ENCODE peak calls at places on chromosomes 1 and 21, in seven cellular contexts. F is heart right ventricle; G is uterus; W is CD8-positive, alpha-beta T cell; T is PC-9; M is IMR-90; Z is lung. Y is an unnamed sample.

GRCh38 chr1:230112131-230112701 is 45.2 kb downstream of the GALNT2 start:
- DNase-seq in F (no peak), G (no peak), W (no peak), T (no peak), M (peak; percentile 21), Z (peak; percentile 49), Y (peak; percentile 61)

GRCh38 chr1:240499012-240499411 is 112.9 kb downstream of the GREM2 start:
- DNase-seq in F (no peak), G (no peak), W (no peak), T (no peak), M (peak; percentile 76), Z (no peak), Y (no peak)

GRCh38 chr1:162381383-162381782 is at the start of gene C1orf226:
- DNase-seq in F (no peak), G (no peak), W (no peak), T (peak; percentile 37), M (no peak), Z (no peak), Y (peak; percentile 14)

GRCh38 chr1:167717351-167717750 is 4.4 kb upstream of the MPZL1 start:
- DNase-seq in F (no peak), G (no peak), W (no peak), T (no peak), M (peak; percentile 64), Z (no peak), Y (no peak)

GRCh38 chr1:160030657-160031367 is 978 bp downstream of the PIGM start:
- DNase-seq in F (peak; percentile 9), G (no peak), W (no peak), T (no peak), M (no peak), Z (no peak), Y (no peak)

GRCh38 chr1:94009304-94009703 is 100.1 kb upstream of the GCLM start:
- DNase-seq in F (no peak), G (no peak), W (no peak), T (no peak), M (no peak), Z (no peak), Y (no peak)

GRCh38 chr1:110541996-110542395 is 23.0 kb upstream of the KCNA10 start:
- DNase-seq in F (no peak), G (no peak), W (no peak), T (no peak), M (no peak), Z (no peak), Y (no peak)

GRCh38 chr1:27372022-27372807 is 2.4 kb downstream of the FCN3 start:
- DNase-seq in F (no peak), G (no peak), W (no peak), T (no peak), M (no peak), Z (no peak), Y (no peak)

GRCh38 chr1:24540051-24540905 is 15.6 kb upstream of the NCMAP start:
- DNase-seq in F (no peak), G (no peak), W (no peak), T (no peak), M (no peak), Z (no peak), Y (no peak)

GRCh38 chr1:221274373-221274772 is 395.1 kb downstream of the HLX start:
- DNase-seq in F (no peak), G (no peak), W (no peak), T (no peak), M (no peak), Z (no peak), Y (no peak)

GRCh38 chr1:188514917-188515316 is 1686.2 kb downstream of the PLA2G4A start:
- DNase-seq in F (no peak), G (no peak), W (no peak), T (no peak), M (no peak), Z (no peak), Y (no peak)

GRCh38 chr1:222329493-222330045 is 218.3 kb downstream of the HHIPL2 start:
- DNase-seq in F (no peak), G (no peak), W (no peak), T (no peak), M (no peak), Z (no peak), Y (no peak)

GRCh38 chr21:17931080-17931479 is 111.9 kb upstream of the C21orf91 start:
- DNase-seq in F (no peak), G (no peak), W (no peak), T (no peak), M (no peak), Z (no peak), Y (no peak)

GRCh38 chr21:26447932-26448331 is 125.2 kb downstream of the CYYR1 start:
- DNase-seq in F (no peak), G (no peak), W (no peak), T (no peak), M (no peak), Z (no peak), Y (no peak)

GRCh38 chr1:107572674-107573205 is 392.2 kb downstream of the VAV3 start:
- DNase-seq in F (no peak), G (peak; percentile 79), W (no peak), T (no peak), M (peak; percentile 31), Z (no peak), Y (no peak)

GRCh38 chr1:83097715-83098613 is 901.0 kb downstream of the TTLL7 start:
- DNase-seq in F (no peak), G (no peak), W (no peak), T (no peak), M (no peak), Z (no peak), Y (no peak)

GRCh38 chr1:89842547-89843278 is 21.9 kb downstream of the LRRC8D start:
- DNase-seq in F (no peak), G (no peak), W (no peak), T (no peak), M (peak; percentile 57), Z (no peak), Y (no peak)

GRCh38 chr1:31805318-31805717 is 10.5 kb downstream of the SPOCD1 start:
- DNase-seq in F (no peak), G (no peak), W (no peak), T (no peak), M (no peak), Z (no peak), Y (peak; percentile 12)

DNA sequence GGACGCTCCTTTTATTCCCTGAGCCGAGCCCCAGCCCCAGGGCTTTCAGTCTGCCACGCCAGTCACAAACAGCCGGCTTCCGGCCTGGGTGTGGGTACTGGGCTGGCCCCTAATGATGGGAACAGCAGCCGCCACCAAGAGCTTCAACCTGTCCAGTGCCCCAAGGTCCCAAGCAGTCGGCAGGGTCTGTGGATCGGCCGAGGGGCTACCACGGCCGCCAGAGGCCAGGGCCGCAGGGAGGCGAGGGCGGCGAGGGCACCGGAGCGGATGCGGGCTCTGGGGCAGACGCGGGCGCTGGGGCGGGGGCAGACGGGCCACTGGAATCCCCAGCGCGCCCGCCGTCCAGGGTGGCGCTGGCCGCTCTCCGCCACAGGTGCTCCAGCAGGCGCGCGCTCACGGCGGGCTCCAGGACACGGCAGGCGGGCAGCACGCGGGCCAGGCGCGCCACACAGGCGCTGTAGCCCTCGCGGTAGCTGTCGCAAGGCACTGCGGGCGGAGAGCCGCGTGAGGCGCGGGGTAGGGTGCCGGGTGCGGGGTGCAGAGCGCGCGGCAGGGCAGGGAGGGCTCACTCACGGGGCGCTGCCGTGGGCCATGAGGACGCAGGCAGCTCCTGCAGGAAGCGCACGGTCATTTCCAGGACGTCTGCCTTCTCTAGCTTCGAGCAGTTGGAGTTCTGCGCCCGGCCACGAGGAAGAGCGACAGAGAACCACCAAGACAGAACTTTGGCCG is 887 bp downstream of the HES2 start:
- DNase-seq in F (no peak), G (no peak), W (no peak), T (no peak), M (no peak), Z (no peak), Y (no peak)
- H3K27me3 ChIP-seq in F (peaks cover 100% of the 10 kb centered on the region), G (peaks cover 36% of the 10 kb centered on the region), W (peaks cover 73% of the 10 kb centered on the region), T (peaks cover 2% of the 10 kb centered on the region), M (peaks cover 78% of the 10 kb centered on the region), Z (peaks cover 6% of the 10 kb centered on the region), Y (peaks cover 93% of the 10 kb centered on the region)

DNA sequence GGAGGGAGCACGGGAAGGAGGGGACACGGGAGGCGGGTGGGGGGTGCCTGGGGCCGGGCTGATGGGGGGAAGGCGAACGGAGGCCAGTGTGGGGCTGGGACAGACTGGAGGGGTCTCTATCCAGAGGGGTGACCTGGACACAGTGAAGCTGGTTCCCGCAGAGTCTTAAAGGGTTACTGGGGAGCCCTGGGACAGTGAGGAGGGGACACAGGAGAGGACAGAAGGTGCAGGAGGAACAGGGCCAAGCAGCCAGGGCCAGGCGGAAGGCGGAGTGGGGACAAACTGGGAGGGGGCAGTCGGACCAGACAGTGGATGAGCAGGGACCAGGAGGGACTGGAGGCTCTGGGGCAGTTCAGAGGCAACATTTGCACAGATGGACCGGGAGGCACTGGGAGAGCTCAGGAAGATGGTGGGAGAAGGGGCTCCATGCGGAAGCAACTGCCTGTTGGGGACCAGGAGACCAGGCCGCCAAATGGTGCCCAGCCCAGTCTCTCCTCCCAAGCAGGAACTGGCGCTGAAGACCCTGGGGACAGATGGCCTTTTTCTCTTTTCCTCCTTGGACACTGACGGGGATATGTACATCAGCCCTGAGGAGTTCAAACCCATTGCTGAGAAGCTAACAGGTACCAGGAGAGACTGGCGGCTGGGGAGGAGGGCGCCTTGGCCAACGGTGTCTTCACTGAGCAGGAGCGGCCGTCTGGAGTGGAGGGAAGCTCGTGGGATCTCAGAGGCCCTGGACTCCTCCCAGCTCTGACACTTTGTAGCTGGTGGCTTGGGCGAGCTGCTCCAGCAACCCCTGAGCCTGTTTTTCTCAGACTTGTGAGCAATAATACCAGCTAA is 765 bp downstream of the SELENON start:
- DNase-seq in F (no peak), G (no peak), W (no peak), T (no peak), M (no peak), Z (no peak), Y (peak; percentile 59)
- H3K4me3 ChIP-seq in F (peak overlapping the region; percentile 67), G (peak overlapping the region; percentile 69), W (peak overlapping the region; percentile 44), T (peak overlapping the region; percentile 57), M (peak overlapping the region; percentile 87), Z (peak overlapping the region; percentile 70), Y (peak overlapping the region; percentile 44)

GRCh38 chr1:158611916-158612315 is 6.8 kb downstream of the OR10Z1 start:
- DNase-seq in F (no peak), G (no peak), W (no peak), T (no peak), M (no peak), Z (no peak), Y (no peak)
- H3K9me3 ChIP-seq in F (no peaks in the 10 kb centered on the region), G (no peaks in the 10 kb centered on the region), W (no peaks in the 10 kb centered on the region), T (no peaks in the 10 kb centered on the region), M (no peaks in the 10 kb centered on the region), Z (no peaks in the 10 kb centered on the region), Y (no peaks in the 10 kb centered on the region)

DNA sequence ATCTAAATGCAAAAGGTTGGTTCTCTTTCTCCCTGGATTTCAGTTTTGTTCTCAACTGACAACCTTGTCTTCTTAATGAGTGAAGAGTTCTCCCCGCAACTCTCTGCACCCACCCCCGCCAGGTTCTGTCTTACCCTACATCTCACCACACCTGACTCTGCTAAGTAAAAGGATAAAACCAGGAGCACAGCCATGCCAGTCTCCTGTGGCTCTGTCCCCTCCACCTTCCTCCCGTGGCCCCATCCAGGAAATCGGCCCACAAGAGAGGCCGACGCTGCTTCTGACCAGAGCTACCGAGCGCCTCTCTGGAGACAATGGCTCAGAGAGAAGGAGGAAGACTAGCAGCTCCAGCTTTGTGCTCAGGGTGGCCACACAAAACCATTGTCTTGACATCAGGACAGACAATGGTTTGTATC is 72.3 kb downstream of the PLEKHA6 start:
- DNase-seq in F (no peak), G (no peak), W (no peak), T (no peak), M (no peak), Z (no peak), Y (peak; percentile 10)
- H3K27me3 ChIP-seq in F (no peaks in the 10 kb centered on the region), G (no peaks in the 10 kb centered on the region), W (no peaks in the 10 kb centered on the region), T (no peaks in the 10 kb centered on the region), M (peaks cover 2% of the 10 kb centered on the region), Z (no peaks in the 10 kb centered on the region), Y (no peaks in the 10 kb centered on the region)